ENCODE peak calls at places on chromosomes 12 and 14, in ten cellular contexts. One of them, this sample, is unnamed.

GRCh38 chr12:6096527-6096926 is 27.9 kb downstream of the VWF start:
- DNase-seq in thoracic aorta: no peak
- DNase-seq in AG10803: no peak
- DNase-seq in RWPE1: no peak
- DNase-seq in PC-3: no peak
- DNase-seq in neural crest cell: no peak
- DNase-seq in foreskin fibroblast: peak
- DNase-seq in GM23338: no peak
- DNase-seq in right lobe of liver: no peak
- DNase-seq in gastrocnemius medialis: no peak
- DNase-seq in this sample: no peak

GRCh38 chr12:122227341-122227740 is 1.5 kb upstream of the DIABLO start:
- DNase-seq in thoracic aorta: no peak
- DNase-seq in AG10803: no peak
- DNase-seq in RWPE1: no peak
- DNase-seq in PC-3: no peak
- DNase-seq in neural crest cell: no peak
- DNase-seq in foreskin fibroblast: no peak
- DNase-seq in GM23338: no peak
- DNase-seq in right lobe of liver: no peak
- DNase-seq in gastrocnemius medialis: no peak
- DNase-seq in this sample: no peak

GRCh38 chr12:109559601-109560000 is 13.7 kb downstream of the MMAB start:
- DNase-seq in thoracic aorta: no peak
- DNase-seq in AG10803: no peak
- DNase-seq in RWPE1: no peak
- DNase-seq in PC-3: no peak
- DNase-seq in neural crest cell: no peak
- DNase-seq in foreskin fibroblast: no peak
- DNase-seq in GM23338: no peak
- DNase-seq in right lobe of liver: no peak
- DNase-seq in gastrocnemius medialis: no peak
- DNase-seq in this sample: no peak

GRCh38 chr12:131671276-131671675 is 39.6 kb upstream of the SFSWAP start:
- DNase-seq in thoracic aorta: no peak
- DNase-seq in AG10803: no peak
- DNase-seq in RWPE1: no peak
- DNase-seq in PC-3: no peak
- DNase-seq in neural crest cell: no peak
- DNase-seq in foreskin fibroblast: no peak
- DNase-seq in GM23338: no peak
- DNase-seq in right lobe of liver: no peak
- DNase-seq in gastrocnemius medialis: no peak
- DNase-seq in this sample: no peak

GRCh38 chr14:68291820-68292219 is 472.2 kb downstream of the RAD51B start:
- DNase-seq in thoracic aorta: no peak
- DNase-seq in AG10803: no peak
- DNase-seq in RWPE1: no peak
- DNase-seq in PC-3: peak
- DNase-seq in neural crest cell: no peak
- DNase-seq in foreskin fibroblast: no peak
- DNase-seq in GM23338: peak
- DNase-seq in right lobe of liver: no peak
- DNase-seq in gastrocnemius medialis: no peak
- DNase-seq in this sample: no peak

GRCh38 chr14:56119221-56119967 is 1.2 kb downstream of the PELI2 start:
- DNase-seq in thoracic aorta: no peak
- DNase-seq in AG10803: peak
- DNase-seq in RWPE1: no peak
- DNase-seq in PC-3: no peak
- DNase-seq in neural crest cell: no peak
- DNase-seq in foreskin fibroblast: peak
- DNase-seq in GM23338: peak
- DNase-seq in right lobe of liver: peak
- DNase-seq in gastrocnemius medialis: no peak
- DNase-seq in this sample: peak

GRCh38 chr12:53754196-53754595 is 2.4 kb upstream of the CISTR start:
- DNase-seq in thoracic aorta: no peak
- DNase-seq in AG10803: no peak
- DNase-seq in RWPE1: no peak
- DNase-seq in PC-3: no peak
- DNase-seq in neural crest cell: no peak
- DNase-seq in foreskin fibroblast: no peak
- DNase-seq in GM23338: no peak
- DNase-seq in right lobe of liver: no peak
- DNase-seq in gastrocnemius medialis: no peak
- DNase-seq in this sample: no peak

GRCh38 chr12:1793426-1794210 is 26.7 kb upstream of the LRTM2 start:
- DNase-seq in thoracic aorta: no peak
- DNase-seq in AG10803: no peak
- DNase-seq in RWPE1: no peak
- DNase-seq in PC-3: no peak
- DNase-seq in neural crest cell: no peak
- DNase-seq in foreskin fibroblast: no peak
- DNase-seq in GM23338: no peak
- DNase-seq in right lobe of liver: peak
- DNase-seq in gastrocnemius medialis: no peak
- DNase-seq in this sample: no peak

GRCh38 chr12:21502164-21502496 is 541 bp downstream of the GOLT1B start:
- DNase-seq in thoracic aorta: peak
- DNase-seq in AG10803: peak
- DNase-seq in RWPE1: peak
- DNase-seq in PC-3: peak
- DNase-seq in neural crest cell: no peak
- DNase-seq in foreskin fibroblast: peak
- DNase-seq in GM23338: no peak
- DNase-seq in right lobe of liver: no peak
- DNase-seq in gastrocnemius medialis: peak
- DNase-seq in this sample: no peak

GRCh38 chr14:101721951-101722661 is 39.4 kb upstream of the PPP2R5C start:
- DNase-seq in thoracic aorta: no peak
- DNase-seq in AG10803: peak
- DNase-seq in RWPE1: peak
- DNase-seq in PC-3: peak
- DNase-seq in neural crest cell: no peak
- DNase-seq in foreskin fibroblast: peak
- DNase-seq in GM23338: peak
- DNase-seq in right lobe of liver: no peak
- DNase-seq in gastrocnemius medialis: peak
- DNase-seq in this sample: no peak

GRCh38 chr12:63093711-63094110 is 57.3 kb downstream of the AVPR1A start:
- DNase-seq in thoracic aorta: no peak
- DNase-seq in AG10803: no peak
- DNase-seq in RWPE1: no peak
- DNase-seq in PC-3: peak
- DNase-seq in neural crest cell: no peak
- DNase-seq in foreskin fibroblast: no peak
- DNase-seq in GM23338: no peak
- DNase-seq in right lobe of liver: no peak
- DNase-seq in gastrocnemius medialis: no peak
- DNase-seq in this sample: no peak

GRCh38 chr12:44774815-44775411 is 101.2 kb downstream of the NELL2 start:
- DNase-seq in thoracic aorta: no peak
- DNase-seq in AG10803: peak
- DNase-seq in RWPE1: peak
- DNase-seq in PC-3: peak
- DNase-seq in neural crest cell: peak
- DNase-seq in foreskin fibroblast: peak
- DNase-seq in GM23338: peak
- DNase-seq in right lobe of liver: no peak
- DNase-seq in gastrocnemius medialis: no peak
- DNase-seq in this sample: peak

GRCh38 chr12:31900271-31900670 is 58.9 kb upstream of the RESF1 start:
- DNase-seq in thoracic aorta: no peak
- DNase-seq in AG10803: no peak
- DNase-seq in RWPE1: no peak
- DNase-seq in PC-3: no peak
- DNase-seq in neural crest cell: no peak
- DNase-seq in foreskin fibroblast: no peak
- DNase-seq in GM23338: no peak
- DNase-seq in right lobe of liver: no peak
- DNase-seq in gastrocnemius medialis: no peak
- DNase-seq in this sample: no peak

GRCh38 chr12:108615918-108616317 is 17.8 kb downstream of the SELPLG start:
- DNase-seq in thoracic aorta: no peak
- DNase-seq in AG10803: no peak
- DNase-seq in RWPE1: no peak
- DNase-seq in PC-3: no peak
- DNase-seq in neural crest cell: no peak
- DNase-seq in foreskin fibroblast: no peak
- DNase-seq in GM23338: no peak
- DNase-seq in right lobe of liver: no peak
- DNase-seq in gastrocnemius medialis: no peak
- DNase-seq in this sample: no peak

DNA sequence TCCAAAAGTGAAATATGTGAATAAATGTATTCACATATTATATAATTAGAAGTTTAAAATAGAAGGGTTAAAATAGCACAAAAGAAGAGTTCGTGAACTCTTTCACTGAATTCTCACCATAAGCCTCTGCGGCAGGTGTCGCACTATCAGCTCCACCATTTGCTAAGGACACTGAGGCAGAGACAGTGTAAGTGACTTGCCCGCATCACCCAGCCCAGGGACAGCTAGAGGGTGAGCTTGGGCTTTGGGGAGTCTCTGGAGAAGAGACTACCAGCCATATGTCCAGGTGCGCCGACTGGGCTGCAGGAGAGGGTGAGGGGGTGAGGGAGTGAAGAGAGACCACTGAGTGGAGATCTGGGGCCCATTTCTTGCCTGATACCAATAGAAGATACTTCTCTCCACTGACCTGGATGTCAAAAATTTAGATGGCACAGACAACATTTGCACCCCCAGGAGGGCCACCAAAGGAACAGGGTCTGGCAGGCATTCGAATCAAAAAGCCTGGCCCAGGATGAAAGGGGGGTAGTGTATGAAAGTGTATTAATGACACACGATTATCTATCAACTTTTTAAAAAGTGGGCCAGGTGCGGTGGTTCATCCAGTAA is 28.5 kb downstream of the FAIM2 start:
- DNase-seq in thoracic aorta: no peak
- DNase-seq in AG10803: no peak
- DNase-seq in RWPE1: no peak
- DNase-seq in PC-3: no peak
- DNase-seq in neural crest cell: no peak
- DNase-seq in foreskin fibroblast: no peak
- DNase-seq in GM23338: no peak
- DNase-seq in right lobe of liver: no peak
- DNase-seq in gastrocnemius medialis: no peak
- DNase-seq in this sample: no peak
- TF ChIP-seq CTCF in thoracic aorta: no peak
- TF ChIP-seq CTCF in AG10803: no peak
- TF ChIP-seq CTCF in RWPE1: no peak
- TF ChIP-seq CTCF in PC-3: no peak
- TF ChIP-seq CTCF in neural crest cell: no peak
- TF ChIP-seq CTCF in foreskin fibroblast: no peak
- TF ChIP-seq CTCF in GM23338: no peak
- TF ChIP-seq CTCF in right lobe of liver: no peak
- TF ChIP-seq CTCF in gastrocnemius medialis: no peak
- TF ChIP-seq CTCF in this sample: no peak

DNA sequence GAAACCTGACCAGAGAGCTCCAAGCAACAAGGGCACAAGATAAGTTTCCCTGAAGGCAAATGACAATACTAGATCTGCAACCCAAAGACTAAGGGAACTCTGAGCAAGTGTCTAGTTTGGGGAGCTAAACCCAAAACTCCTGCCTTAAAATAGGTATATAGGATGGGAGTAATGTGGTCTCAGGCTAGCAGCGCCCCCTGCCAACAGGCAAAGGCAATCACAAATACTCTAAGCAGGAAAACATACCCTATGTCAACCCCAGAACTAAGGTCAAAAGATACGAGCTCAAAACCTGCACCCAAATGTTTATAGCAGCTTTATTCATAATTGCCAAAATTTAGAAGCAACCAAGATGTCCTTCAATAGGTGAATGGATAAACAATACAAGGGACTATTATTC is 218.8 kb downstream of the ITPR2 start:
- DNase-seq in thoracic aorta: no peak
- DNase-seq in AG10803: peak
- DNase-seq in RWPE1: peak
- DNase-seq in PC-3: peak
- DNase-seq in neural crest cell: peak
- DNase-seq in foreskin fibroblast: peak
- DNase-seq in GM23338: peak
- DNase-seq in right lobe of liver: no peak
- DNase-seq in gastrocnemius medialis: no peak
- DNase-seq in this sample: peak
- TF ChIP-seq CTCF in thoracic aorta: peak
- TF ChIP-seq CTCF in AG10803: peak
- TF ChIP-seq CTCF in RWPE1: no peak
- TF ChIP-seq CTCF in PC-3: peak
- TF ChIP-seq CTCF in neural crest cell: peak
- TF ChIP-seq CTCF in foreskin fibroblast: peak
- TF ChIP-seq CTCF in GM23338: peak
- TF ChIP-seq CTCF in right lobe of liver: peak
- TF ChIP-seq CTCF in gastrocnemius medialis: peak
- TF ChIP-seq CTCF in this sample: peak

DNA sequence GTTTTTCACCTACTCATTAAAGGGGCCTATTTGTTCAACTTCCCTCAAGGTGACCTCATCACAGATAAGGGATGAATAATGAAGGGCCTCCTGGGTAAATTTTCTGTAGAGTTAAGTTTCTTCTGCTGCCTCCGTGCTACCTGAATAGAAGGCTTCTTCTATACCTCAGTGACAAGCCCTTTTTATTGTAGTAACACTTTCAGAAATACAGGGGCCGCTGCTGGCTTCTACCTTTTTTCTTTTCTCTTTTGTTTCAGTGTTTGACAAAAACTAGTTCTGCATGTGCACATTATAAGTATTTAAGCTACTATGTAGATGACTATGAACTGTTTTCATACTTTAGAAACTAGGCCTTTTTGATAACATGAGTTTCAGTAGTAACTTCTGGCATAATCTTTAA is 207.0 kb downstream of the NAV3 start:
- DNase-seq in thoracic aorta: no peak
- DNase-seq in AG10803: no peak
- DNase-seq in RWPE1: no peak
- DNase-seq in PC-3: no peak
- DNase-seq in neural crest cell: no peak
- DNase-seq in foreskin fibroblast: no peak
- DNase-seq in GM23338: peak
- DNase-seq in right lobe of liver: no peak
- DNase-seq in gastrocnemius medialis: no peak
- DNase-seq in this sample: no peak
- TF ChIP-seq CTCF in thoracic aorta: no peak
- TF ChIP-seq CTCF in AG10803: no peak
- TF ChIP-seq CTCF in RWPE1: no peak
- TF ChIP-seq CTCF in PC-3: peak
- TF ChIP-seq CTCF in neural crest cell: no peak
- TF ChIP-seq CTCF in foreskin fibroblast: no peak
- TF ChIP-seq CTCF in GM23338: peak
- TF ChIP-seq CTCF in right lobe of liver: no peak
- TF ChIP-seq CTCF in gastrocnemius medialis: no peak
- TF ChIP-seq CTCF in this sample: no peak

DNA sequence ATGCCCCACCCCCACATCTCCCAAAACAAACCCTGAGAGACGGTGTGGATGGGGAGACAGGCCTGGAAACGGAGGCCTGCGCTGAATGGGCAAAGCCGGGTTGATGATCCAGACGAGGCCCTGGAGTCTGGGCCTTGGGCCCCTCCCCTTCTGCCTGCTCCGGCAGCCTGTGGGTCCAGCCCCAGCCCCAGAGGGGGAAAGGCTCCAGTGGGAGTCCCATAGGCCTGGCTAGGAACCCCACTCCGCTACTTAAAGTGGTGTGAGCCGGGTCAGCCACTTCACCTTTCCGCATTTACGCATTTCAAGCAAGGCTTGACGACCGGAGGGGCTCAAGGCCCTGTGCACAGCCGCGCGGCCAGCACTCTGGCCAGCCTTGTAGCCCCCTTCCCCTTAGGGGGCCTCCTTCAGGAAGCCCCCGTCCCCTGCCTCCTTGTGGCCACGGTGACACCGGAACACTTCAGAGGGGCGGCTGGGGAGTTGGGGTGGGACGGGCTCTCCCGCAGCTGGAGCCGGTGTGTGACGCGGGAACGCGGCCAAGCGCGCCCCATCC is 608 bp upstream of the TNFAIP2 start:
- DNase-seq in thoracic aorta: no peak
- DNase-seq in AG10803: no peak
- DNase-seq in RWPE1: no peak
- DNase-seq in PC-3: no peak
- DNase-seq in neural crest cell: no peak
- DNase-seq in foreskin fibroblast: no peak
- DNase-seq in GM23338: no peak
- DNase-seq in right lobe of liver: peak
- DNase-seq in gastrocnemius medialis: no peak
- DNase-seq in this sample: peak
- TF ChIP-seq CTCF in thoracic aorta: no peak
- TF ChIP-seq CTCF in AG10803: no peak
- TF ChIP-seq CTCF in RWPE1: no peak
- TF ChIP-seq CTCF in PC-3: no peak
- TF ChIP-seq CTCF in neural crest cell: no peak
- TF ChIP-seq CTCF in foreskin fibroblast: no peak
- TF ChIP-seq CTCF in GM23338: no peak
- TF ChIP-seq CTCF in right lobe of liver: no peak
- TF ChIP-seq CTCF in gastrocnemius medialis: no peak
- TF ChIP-seq CTCF in this sample: no peak